ENCODE peak calls at places on chromosomes 6 and 20, in five cellular contexts. Y, N, I, D and S are unnamed samples. For H3K4me1, the result is how much of the 10 kb centered on the place peaks cover.

GRCh38 chr6:84652356-84653026 is 111.9 kb downstream of the TBX18 start:
- DNase-seq in Y (no peak), N (no peak), I (no peak), D (no peak), S (no peak)

GRCh38 chr6:55293116-55293515 is 34.2 kb upstream of the GFRAL start:
- DNase-seq in Y (no peak), N (no peak), I (no peak), D (no peak), S (no peak)

GRCh38 chr20:54340667-54341081 is 132.8 kb downstream of the PFDN4 start:
- DNase-seq in Y (no peak), N (no peak), I (no peak), D (no peak), S (no peak)

GRCh38 chr20:64136004-64136710 is 28.1 kb upstream of the MYT1 start:
- DNase-seq in Y (no peak), N (no peak), I (no peak), D (no peak), S (no peak)

GRCh38 chr6:79180082-79180481 is 54.4 kb downstream of the HMGN3 start:
- DNase-seq in Y (no peak), N (no peak), I (no peak), D (peak), S (no peak)

GRCh38 chr20:11682285-11682684 is 235.4 kb upstream of the BTBD3 start:
- DNase-seq in Y (no peak), N (no peak), I (no peak), D (no peak), S (no peak)

GRCh38 chr6:14092861-14093789 is 24.4 kb upstream of the CD83 start:
- DNase-seq in Y (no peak), N (no peak), I (no peak), D (no peak), S (no peak)

GRCh38 chr6:39342692-39343460 is 20.4 kb upstream of the KCNK16 start:
- DNase-seq in Y (no peak), N (no peak), I (no peak), D (no peak), S (no peak)

GRCh38 chr6:43851204-43851855 is 81.3 kb downstream of the VEGFA start:
- DNase-seq in Y (no peak), N (no peak), I (no peak), D (no peak), S (no peak)

GRCh38 chr20:59891581-59891980 is 41.9 kb downstream of the SYCP2 start:
- DNase-seq in Y (no peak), N (no peak), I (no peak), D (no peak), S (no peak)

GRCh38 chr6:15268130-15268908 is 22.4 kb downstream of the JARID2 start:
- DNase-seq in Y (no peak), N (no peak), I (no peak), D (no peak), S (no peak)

GRCh38 chr6:147547369-147547902 is 38.9 kb downstream of the SAMD5 start:
- DNase-seq in Y (no peak), N (no peak), I (no peak), D (no peak), S (no peak)

GRCh38 chr20:38559764-38560163 is 21.2 kb upstream of the ADIG start:
- DNase-seq in Y (no peak), N (no peak), I (no peak), D (no peak), S (no peak)

GRCh38 chr6:157013649-157014365 is 236.6 kb downstream of the ARID1B start:
- DNase-seq in Y (no peak), N (no peak), I (no peak), D (no peak), S (no peak)

GRCh38 chr6:167399051-167399387 is 74.1 kb downstream of the TTLL2 start:
- DNase-seq in Y (no peak), N (no peak), I (no peak), D (no peak), S (no peak)

GRCh38 chr6:89051725-89052124 is 28.8 kb upstream of the PNRC1 start:
- DNase-seq in Y (no peak), N (no peak), I (no peak), D (no peak), S (no peak)

GRCh38 chr20:2654831-2655230 is 2.4 kb downstream of the NOP56 start:
- DNase-seq in Y (no peak), N (no peak), I (no peak), D (no peak), S (no peak)

GRCh38 chr6:118659513-118660217 is 8.3 kb upstream of the CEP85L start:
- DNase-seq in Y (peak), N (peak), I (peak), D (no peak), S (no peak)

GRCh38 chr6:104642871-104643270 is 216.8 kb downstream of the HACE1 start:
- DNase-seq in Y (no peak), N (no peak), I (no peak), D (no peak), S (no peak)

GRCh38 chr6:69835414-69836179 is 30.8 kb upstream of the COL19A1 start:
- DNase-seq in Y (no peak), N (no peak), I (no peak), D (peak), S (no peak)

GRCh38 chr6:10383312-10384063 is 31.4 kb downstream of the TFAP2A start:
- DNase-seq in Y (no peak), N (no peak), I (no peak), D (peak), S (no peak)

GRCh38 chr6:10382322-10382721 is 32.6 kb downstream of the TFAP2A start:
- DNase-seq in Y (no peak), N (no peak), I (no peak), D (no peak), S (no peak)

GRCh38 chr6:10382728-10383127 is 32.1 kb downstream of the TFAP2A start:
- DNase-seq in Y (no peak), N (no peak), I (no peak), D (no peak), S (no peak)

GRCh38 chr6:10381830-10382208 is 33.1 kb downstream of the TFAP2A start:
- DNase-seq in Y (no peak), N (no peak), I (no peak), D (no peak), S (no peak)

GRCh38 chr6:10381133-10381829 is 33.6 kb downstream of the TFAP2A start:
- DNase-seq in Y (no peak), N (no peak), I (no peak), D (no peak), S (no peak)
- TF ChIP-seq CTCF in Y (no peak), N (no peak), I (no peak), D (peak), S (no peak)

GRCh38 chr20:47558699-47559098 is 57.0 kb downstream of the NCOA3 start:
- DNase-seq in Y (no peak), N (no peak), I (no peak), D (no peak), S (no peak)
- H3K4me1 ChIP-seq in Y (half or more), N (half or more), I (half or more), D (under half), S (under half)

GRCh38 chr20:21520702-21521595 is 7.1 kb upstream of the NKX2-2 start:
- DNase-seq in Y (no peak), N (no peak), I (no peak), D (peak), S (no peak)
- TF ChIP-seq CTCF in Y (no peak), N (no peak), I (no peak), D (peak), S (no peak)

DNA sequence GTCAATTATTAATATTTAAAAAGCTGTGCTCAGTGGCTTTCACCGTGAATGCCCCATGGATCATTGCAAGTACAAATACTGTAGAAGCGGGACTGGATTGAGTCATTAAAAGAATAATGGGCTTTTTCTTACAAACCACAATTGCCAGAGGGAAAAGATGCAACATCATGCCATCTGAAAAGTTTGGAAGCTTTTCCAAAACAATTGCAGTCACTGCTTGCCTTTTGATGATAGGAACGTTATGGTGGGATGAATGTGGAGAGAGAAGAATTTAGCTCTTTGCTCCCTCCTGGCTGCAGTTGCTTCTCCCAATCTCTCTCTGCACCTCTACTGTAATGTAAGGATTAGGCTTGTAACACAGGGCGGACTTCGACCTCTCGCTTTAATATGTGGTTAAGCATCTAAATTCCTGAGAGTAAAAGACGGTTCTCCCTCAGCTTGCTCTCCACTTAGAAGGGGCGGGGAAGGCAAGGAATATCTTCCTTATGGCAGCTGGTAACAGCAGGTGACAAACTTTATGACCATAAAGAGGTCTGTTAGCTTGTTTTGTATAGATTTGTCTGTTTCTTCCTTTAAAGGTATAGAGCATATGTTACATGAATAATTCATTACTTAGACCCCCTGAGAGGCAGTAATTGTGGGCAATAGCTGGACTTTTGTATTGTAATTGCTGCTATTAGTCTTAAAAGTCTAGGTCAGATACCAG is 376.1 kb downstream of the UTRN start:
- DNase-seq in Y (no peak), N (no peak), I (no peak), D (no peak), S (no peak)
- H3K4me1 ChIP-seq in Y (under half), N (under half), I (under half), D (under half), S (under half)

GRCh38 chr6:37631295-37631694 is 66.4 kb downstream of the MDGA1 start:
- DNase-seq in Y (no peak), N (no peak), I (no peak), D (no peak), S (no peak)
- TF ChIP-seq CTCF in Y (no peak), N (no peak), I (no peak), D (no peak), S (no peak)